ENCODE peak calls at places on chromosomes 1 and 21, in eight cellular contexts. J, L, T, S, N, I, F and Y are unnamed samples.

GRCh38 chr1:233509596-233509995 is 104.3 kb upstream of the KCNK1 start:
- DNase-seq in F (no peak), S (peak; percentile 64), J (no peak), I (no peak), N (no peak), T (no peak), L (no peak), Y (no peak)

GRCh38 chr1:7457811-7458210 is 313.3 kb upstream of the VAMP3 start:
- DNase-seq in I (no peak), F (no peak), S (no peak), L (no peak), J (no peak), N (no peak), T (no peak), Y (no peak)

GRCh38 chr1:68269637-68270430 is 37.5 kb upstream of the WLS start:
- DNase-seq in L (peak; percentile 66), T (no peak), F (peak; percentile 62), N (no peak), I (no peak), J (no peak), S (no peak), Y (no peak)

GRCh38 chr1:22763479-22764200 is 53.0 kb downstream of the EPHB2 start:
- DNase-seq in L (no peak), N (no peak), F (peak; percentile 25), J (no peak), I (no peak), S (peak; percentile 45), T (no peak), Y (no peak)

GRCh38 chr1:159421821-159422220 is 10.2 kb upstream of the OR10J4 start:
- DNase-seq in T (peak; percentile 35), J (no peak), S (no peak), F (no peak), I (no peak), L (no peak), N (no peak), Y (no peak)

GRCh38 chr1:44587796-44588460 is 86.4 kb downstream of the TMEM53 start:
- DNase-seq in F (no peak), N (peak; percentile 71), T (no peak), J (no peak), I (no peak), L (no peak), S (no peak), Y (no peak)

GRCh38 chr21:34670220-34670961 is 1.6 kb downstream of the CLIC6 start:
- DNase-seq in F (no peak), J (no peak), S (peak; percentile 57), L (peak; percentile 19), T (no peak), I (no peak), N (no peak), Y (peak; percentile 42)

GRCh38 chr1:209674957-209675566 is at the start of gene G0S2:
- DNase-seq in L (peak; percentile 61), F (peak; percentile 21), J (no peak), S (peak; percentile 67), T (peak; percentile 94), I (peak; percentile 79), N (no peak), Y (peak; percentile 95)

GRCh38 chr1:50841791-50842387 is 118.2 kb downstream of the FAF1 start:
- DNase-seq in L (peak; percentile 5), I (no peak), J (no peak), F (peak; percentile 62), N (no peak), T (no peak), S (no peak), Y (no peak)

GRCh38 chr1:201820413-201820812 is 8.5 kb upstream of the IPO9 start:
- DNase-seq in J (no peak), I (no peak), F (no peak), T (no peak), N (no peak), S (no peak), L (no peak), Y (no peak)

GRCh38 chr1:18112611-18113010 is 5.0 kb downstream of the IGSF21 start:
- DNase-seq in I (no peak), L (no peak), N (no peak), F (no peak), J (no peak), T (no peak), S (no peak), Y (no peak)

GRCh38 chr1:184755226-184756065 is 788 bp upstream of the EDEM3 start:
- DNase-seq in L (peak; percentile 81), I (no peak), T (no peak), N (peak; percentile 23), S (peak; percentile 24), F (no peak), J (no peak), Y (no peak)

GRCh38 chr1:8980656-8981055 is 35.0 kb downstream of the CA6 start:
- DNase-seq in L (no peak), S (no peak), I (no peak), J (no peak), T (no peak), N (no peak), F (no peak), Y (no peak)
- H3K27me3 ChIP-seq in L (no peaks in the 10 kb centered on the region), S (no peaks in the 10 kb centered on the region), I (no peaks in the 10 kb centered on the region), J (no peaks in the 10 kb centered on the region), T (no peaks in the 10 kb centered on the region), N (peaks cover 34% of the 10 kb centered on the region), F (peaks cover 1% of the 10 kb centered on the region), Y (no peaks in the 10 kb centered on the region)

DNA sequence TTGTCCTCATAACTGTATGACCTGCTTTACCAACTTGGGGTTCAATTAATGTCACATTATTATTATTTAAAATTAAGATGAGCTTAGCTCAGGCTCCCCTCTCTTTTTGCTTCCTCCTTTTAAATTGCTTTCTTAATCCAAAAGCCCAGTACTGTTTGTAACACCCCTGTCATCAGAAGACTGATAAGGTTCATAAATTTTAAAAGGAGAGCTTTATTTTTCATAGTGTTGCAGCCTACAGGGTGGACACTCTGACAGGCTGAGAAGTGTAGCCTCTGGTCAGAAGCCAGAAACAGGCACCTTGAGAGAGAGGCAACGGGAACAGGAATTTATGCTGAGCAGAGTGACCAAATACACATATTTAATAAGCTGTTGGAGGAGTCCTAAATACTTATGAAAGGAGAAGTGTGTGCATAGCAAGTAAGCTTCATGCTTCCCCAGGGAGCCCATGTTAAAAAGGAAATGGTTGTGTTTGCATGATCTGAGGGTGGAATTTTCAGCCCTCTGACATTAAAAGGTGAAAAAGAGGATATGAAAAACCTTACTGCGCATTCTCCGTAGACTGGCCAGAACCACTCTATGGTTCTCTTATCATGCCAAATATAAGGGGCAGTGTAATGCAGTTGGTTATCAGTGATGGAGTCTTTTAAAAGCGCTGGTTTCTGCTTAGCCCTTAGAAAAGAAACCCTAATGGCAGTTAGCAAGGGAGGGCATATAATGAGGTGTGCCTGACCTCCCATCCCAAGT is 30.5 kb upstream of the FGGY start:
- DNase-seq in L (no peak), T (no peak), S (no peak), J (no peak), I (no peak), F (no peak), N (no peak), Y (peak; percentile 45)
- H3K4me1 ChIP-seq in L (no peaks in the 10 kb centered on the region), T (no peaks in the 10 kb centered on the region), S (peaks cover 8% of the 10 kb centered on the region), J (no peaks in the 10 kb centered on the region), I (peaks cover under 1% of the 10 kb centered on the region), F (no peaks in the 10 kb centered on the region), N (no peaks in the 10 kb centered on the region), Y (peaks cover 2% of the 10 kb centered on the region)

GRCh38 chr1:3419415-3420204 is 34.9 kb upstream of the ARHGEF16 start:
- DNase-seq in S (no peak), F (no peak), N (no peak), J (no peak), T (no peak), L (no peak), I (no peak), Y (no peak)
- H3K27me3 ChIP-seq in S (no peaks in the 10 kb centered on the region), F (peaks cover 9% of the 10 kb centered on the region), N (peaks cover 7% of the 10 kb centered on the region), J (no peaks in the 10 kb centered on the region), T (no peaks in the 10 kb centered on the region), L (no peaks in the 10 kb centered on the region), I (peaks cover 4% of the 10 kb centered on the region), Y (no peaks in the 10 kb centered on the region)

DNA sequence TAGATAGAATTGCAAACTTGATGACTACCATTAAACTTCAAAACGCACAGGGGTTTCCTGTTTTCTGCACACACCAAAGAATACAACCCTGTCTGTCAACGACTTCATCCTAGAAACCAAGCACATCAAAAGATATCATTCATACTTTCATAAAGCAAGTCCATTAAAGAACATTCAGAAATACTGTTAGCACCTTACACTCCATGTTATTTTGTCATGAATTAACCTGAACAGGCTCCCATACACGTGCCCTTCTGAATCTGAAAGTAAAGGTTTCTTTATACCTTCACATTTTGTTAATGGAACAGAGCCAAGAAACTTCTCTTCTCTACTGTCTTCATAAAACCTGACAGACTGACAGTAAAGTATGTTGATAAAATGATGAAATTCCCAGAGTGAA is 46.1 kb downstream of the PUM1 start:
- DNase-seq in J (no peak), S (no peak), N (no peak), T (no peak), I (no peak), L (no peak), F (no peak), Y (no peak)
- H3K4me1 ChIP-seq in J (peaks cover 38% of the 10 kb centered on the region), S (no peaks in the 10 kb centered on the region), N (peaks cover under 1% of the 10 kb centered on the region), T (peaks cover 20% of the 10 kb centered on the region), I (peaks cover 53% of the 10 kb centered on the region), L (peaks cover 28% of the 10 kb centered on the region), F (no peaks in the 10 kb centered on the region), Y (peaks cover 5% of the 10 kb centered on the region)

DNA sequence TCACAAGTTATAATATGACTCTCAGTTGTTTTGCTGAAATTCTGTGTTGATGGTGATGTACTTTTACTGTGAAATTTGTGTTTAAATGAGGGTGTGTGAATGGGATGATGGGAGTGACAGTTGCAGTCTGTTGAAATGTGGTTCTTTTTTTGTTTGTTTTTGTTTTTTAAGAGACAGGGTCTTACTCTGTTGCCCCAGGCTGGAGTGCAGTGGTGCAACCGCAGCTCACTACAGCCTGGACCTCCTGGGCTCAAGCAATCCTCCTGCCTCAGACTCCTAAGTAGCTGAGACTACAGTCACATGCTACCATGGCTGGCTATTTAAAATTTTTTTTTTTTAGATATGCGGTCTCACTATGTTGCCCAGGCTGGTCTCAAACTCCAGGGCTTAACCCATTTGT is 7.1 kb downstream of the DDI2 start:
- DNase-seq in N (no peak), I (no peak), L (no peak), F (no peak), T (no peak), S (no peak), J (no peak), Y (no peak)
- H3K27me3 ChIP-seq in N (no peaks in the 10 kb centered on the region), I (no peaks in the 10 kb centered on the region), L (no peaks in the 10 kb centered on the region), F (no peaks in the 10 kb centered on the region), T (no peaks in the 10 kb centered on the region), S (no peaks in the 10 kb centered on the region), J (no peaks in the 10 kb centered on the region), Y (no peaks in the 10 kb centered on the region)

DNA sequence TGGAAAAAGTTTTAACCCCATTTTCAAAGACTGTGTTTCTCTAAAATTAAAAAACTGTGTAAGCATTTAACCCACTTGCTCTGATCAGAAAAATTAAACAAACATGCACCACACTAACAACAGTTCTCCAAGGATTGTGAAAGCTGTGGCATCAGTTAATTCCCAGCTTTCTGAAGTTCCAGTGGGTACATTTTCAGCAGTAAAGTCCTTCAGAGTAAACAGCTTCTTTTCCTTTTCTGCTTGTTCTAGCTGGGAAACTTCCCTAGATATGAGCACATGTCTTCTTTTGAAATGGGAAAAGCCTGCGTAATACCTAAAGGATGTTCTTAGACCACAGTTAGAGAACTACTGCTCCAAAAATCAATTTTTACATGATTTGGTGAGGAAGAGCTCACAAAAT is 11.1 kb downstream of the PRRX1 start:
- DNase-seq in S (no peak), J (no peak), T (no peak), L (no peak), I (no peak), N (no peak), F (no peak), Y (no peak)
- H3K4me1 ChIP-seq in S (no peaks in the 10 kb centered on the region), J (no peaks in the 10 kb centered on the region), T (no peaks in the 10 kb centered on the region), L (no peaks in the 10 kb centered on the region), I (no peaks in the 10 kb centered on the region), N (no peaks in the 10 kb centered on the region), F (peaks cover 10% of the 10 kb centered on the region), Y (peaks cover 3% of the 10 kb centered on the region)